ENCODE peak calls at places on chromosomes 4 and X, in ten cellular contexts. H, V, F, Q, W, E, X, T, Z and Y are unnamed samples.

GRCh38 chrX:121853762-121854613 is 806.6 kb downstream of the GLUD2 start:
- DNase-seq in Q (no peak), X (no peak), F (no peak), H (no peak), Z (no peak), T (no peak), W (no peak), V (no peak), E (no peak), Y (no peak)

GRCh38 chr4:184385705-184386141 is 88.6 kb downstream of the IRF2 start:
- DNase-seq in X (peak; percentile 13), F (no peak), Z (no peak), Q (no peak), T (no peak), H (peak; percentile 46), W (no peak), V (no peak), E (no peak), Y (no peak)

GRCh38 chr4:139774759-139775487 is 109.3 kb downstream of the MGST2 start:
- DNase-seq in Z (peak; percentile 45), Q (no peak), F (no peak), H (peak; percentile 69), V (no peak), T (no peak), X (no peak), E (no peak), W (no peak), Y (no peak)

GRCh38 chrX:103691059-103691458 is 4.6 kb upstream of the MORF4L2 start:
- DNase-seq in E (no peak), X (no peak), W (no peak), F (no peak), Q (no peak), T (no peak), V (no peak), H (no peak), Z (no peak), Y (no peak)

GRCh38 chr4:80201326-80202151 is 4.2 kb downstream of the PRDM8 start:
- DNase-seq in F (peak; percentile 76), X (no peak), Z (no peak), E (peak; percentile 43), H (no peak), W (peak; percentile 23), T (no peak), V (no peak), Q (no peak), Y (no peak)

GRCh38 chrX:80174925-80175574 is 160.5 kb downstream of the TBX22 start:
- DNase-seq in V (no peak), W (no peak), X (peak; percentile 60), Z (no peak), H (no peak), Q (no peak), T (no peak), F (no peak), E (no peak), Y (no peak)

GRCh38 chr4:170691168-170691567 is 601.4 kb upstream of the AADAT start:
- DNase-seq in W (no peak), E (no peak), T (no peak), Q (no peak), Z (no peak), F (no peak), X (no peak), H (no peak), V (no peak), Y (no peak)

GRCh38 chr4:109820563-109820962 is 5.0 kb downstream of the GAR1 start:
- DNase-seq in T (no peak), W (no peak), H (no peak), Z (no peak), E (peak; percentile 56), X (peak; percentile 71), F (no peak), V (no peak), Q (no peak), Y (no peak)

GRCh38 chr4:39637572-39638357 is 900 bp downstream of the SMIM14 start:
- DNase-seq in H (peak; percentile 60), T (no peak), W (peak; percentile 53), E (peak; percentile 89), Z (peak; percentile 27), Q (no peak), X (peak; percentile 55), V (no peak), F (peak; percentile 81), Y (peak; percentile 43)

GRCh38 chr4:172547724-172548123 is 620.9 kb upstream of the GALNT7 start:
- DNase-seq in V (peak; percentile 81), X (no peak), H (peak; percentile 14), F (no peak), W (no peak), Z (no peak), T (peak; percentile 67), Q (peak; percentile 84), E (no peak), Y (no peak)

GRCh38 chrX:129980540-129981206 is 1.8 kb upstream of the BCORL1 start:
- DNase-seq in V (peak; percentile 11), H (peak; percentile 41), X (no peak), Z (no peak), E (peak; percentile 35), W (no peak), F (peak; percentile 38), Q (no peak), T (no peak), Y (peak; percentile 66)

GRCh38 chr4:189420488-189420887 is 520.2 kb upstream of the FRG1 start:
- DNase-seq in T (no peak), V (no peak), E (no peak), Q (no peak), F (no peak), X (no peak), H (no peak), W (no peak), Z (no peak), Y (no peak)